ENCODE peak calls at places on chromosomes 5 and 9, in five cellular contexts. I is spleen; Q is aorta; C is gastrocnemius medialis; R is CD8-positive, alpha-beta T cell. P is an unnamed sample.

GRCh38 chr9:95954940-95955339 is 79.4 kb downstream of the ERCC6L2 start:
- DNase-seq in Q (no peak), I (no peak), R (no peak), C (no peak), P (no peak)

GRCh38 chr9:126514037-126514821 is 99.5 kb upstream of the LMX1B start:
- DNase-seq in R (peak; percentile 29), Q (peak; percentile 91), I (peak; percentile 94), C (no peak), P (peak; percentile 67)

GRCh38 chr5:53013857-53014256 is 24.7 kb downstream of the ITGA2 start:
- DNase-seq in C (no peak), Q (no peak), R (no peak), I (no peak), P (no peak)

GRCh38 chr9:17219261-17219660 is 84.4 kb downstream of the CNTLN start:
- DNase-seq in Q (no peak), R (no peak), I (no peak), C (no peak), P (peak; percentile 2)

GRCh38 chr9:128702445-128702948 is at the start of gene PKN3:
- DNase-seq in R (peak; percentile 76), C (peak; percentile 69), I (peak; percentile 95), Q (peak; percentile 98), P (peak; percentile 89)

GRCh38 chr5:123708074-123708806 is 196.3 kb downstream of the CSNK1G3 start:
- DNase-seq in I (no peak), Q (no peak), C (no peak), R (no peak), P (peak; percentile 20)

GRCh38 chr5:39448504-39449128 is 23.8 kb upstream of the DAB2 start:
- DNase-seq in Q (no peak), R (no peak), C (peak; percentile 17), I (no peak), P (no peak)

GRCh38 chr5:102910240-102911226 is 155.4 kb downstream of the PAM start:
- DNase-seq in Q (no peak), C (no peak), I (no peak), R (no peak), P (peak; percentile 15)

GRCh38 chr9:132151118-132151517 is 10.7 kb upstream of the NTNG2 start:
- DNase-seq in Q (no peak), R (no peak), I (no peak), C (no peak), P (no peak)

GRCh38 chr5:33343661-33344327 is 97.0 kb upstream of the TARS1 start:
- DNase-seq in C (no peak), Q (no peak), I (no peak), R (no peak), P (peak; percentile 3)

GRCh38 chr5:115209279-115209678 is 39.6 kb upstream of the TRIM36 start:
- DNase-seq in I (no peak), Q (no peak), R (peak; percentile 1), C (no peak), P (no peak)

GRCh38 chr9:107131108-107131799 is 151.8 kb upstream of the RAD23B start:
- DNase-seq in R (no peak), Q (no peak), I (no peak), C (peak; percentile 69), P (no peak)

GRCh38 chr5:127072861-127073846 is at the start of gene C5orf63:
- DNase-seq in C (peak; percentile 68), R (peak; percentile 45), Q (peak; percentile 87), I (peak; percentile 95), P (peak; percentile 61)

GRCh38 chr5:96885518-96886338 is 9.4 kb downstream of the ERAP2 start:
- DNase-seq in I (no peak), Q (no peak), C (peak; percentile 70), R (no peak), P (no peak)

GRCh38 chr5:103258957-103259704 is 568 bp downstream of the MACIR start:
- DNase-seq in C (peak; percentile 32), Q (peak; percentile 86), I (peak; percentile 94), R (peak; percentile 19), P (peak; percentile 81)

GRCh38 chr5:43193171-43193951 is 1.3 kb downstream of the NIM1K start:
- DNase-seq in I (no peak), Q (no peak), C (no peak), R (no peak), P (peak; percentile 78)

GRCh38 chr5:125269926-125270325 is 523.5 kb upstream of the ZNF608 start:
- DNase-seq in R (no peak), Q (no peak), I (no peak), C (no peak), P (no peak)

GRCh38 chr5:68189613-68190012 is 25.9 kb upstream of the PIK3R1 start:
- DNase-seq in Q (no peak), C (no peak), R (no peak), I (no peak), P (no peak)

GRCh38 chr5:24141046-24141445 is 503.7 kb downstream of the CDH10 start:
- DNase-seq in R (no peak), Q (no peak), C (no peak), I (no peak), P (no peak)

GRCh38 chr5:30846171-30846570 is 347.3 kb upstream of the CDH6 start:
- DNase-seq in R (no peak), Q (no peak), I (no peak), C (no peak), P (no peak)

GRCh38 chr9:99973455-99973854 is 67.0 kb downstream of the STX17 start:
- DNase-seq in Q (no peak), R (no peak), C (no peak), I (no peak), P (no peak)

GRCh38 chr9:99980578-99980977 is 74.1 kb downstream of the STX17 start:
- DNase-seq in Q (no peak), C (no peak), R (no peak), I (no peak), P (no peak)

GRCh38 chr9:99977042-99977792 is 70.8 kb downstream of the STX17 start:
- DNase-seq in Q (no peak), C (no peak), I (no peak), R (no peak), P (no peak)

GRCh38 chr9:99978221-99978620 is 71.8 kb downstream of the STX17 start:
- DNase-seq in Q (no peak), R (no peak), I (no peak), C (no peak), P (no peak)
- H3K4me1 ChIP-seq in Q (no peaks in the 10 kb centered on the region), R (no peaks in the 10 kb centered on the region), I (no peaks in the 10 kb centered on the region), C (peaks cover 8% of the 10 kb centered on the region), P (no peaks in the 10 kb centered on the region)

DNA sequence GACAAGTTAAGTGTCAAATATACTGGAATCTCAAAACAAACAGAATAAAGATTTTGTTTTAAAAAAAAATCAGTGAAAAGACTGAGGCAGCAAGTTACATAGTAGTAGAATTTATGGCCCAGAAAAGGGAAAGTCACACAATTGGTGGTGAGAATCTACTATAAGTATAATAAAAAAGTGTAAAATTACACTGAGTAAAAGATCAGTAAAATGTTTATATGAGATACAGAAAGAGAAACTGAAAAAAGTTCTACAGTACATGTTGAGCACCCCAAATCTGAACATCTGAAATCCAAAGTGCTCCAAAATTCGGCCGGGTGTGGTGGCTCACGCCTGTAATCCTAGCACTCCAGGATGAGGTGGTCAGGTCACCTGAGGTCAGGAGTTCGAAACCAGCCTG is 15.0 kb downstream of the AGTPBP1 start:
- DNase-seq in R (no peak), Q (no peak), I (no peak), C (no peak), P (no peak)
- H3K4me1 ChIP-seq in R (peaks cover 44% of the 10 kb centered on the region), Q (peaks cover 5% of the 10 kb centered on the region), I (peaks cover 64% of the 10 kb centered on the region), C (peaks cover 7% of the 10 kb centered on the region), P (peaks cover 8% of the 10 kb centered on the region)

GRCh38 chr5:74639538-74640449 is 734 bp downstream of the ENC1 start:
- DNase-seq in Q (peak; percentile 84), I (no peak), R (no peak), C (peak; percentile 19), P (no peak)

GRCh38 chr5:74641014-74641777 is 668 bp upstream of the ENC1 start:
- DNase-seq in C (peak; percentile 52), R (no peak), Q (peak; percentile 90), I (peak; percentile 93), P (peak; percentile 93)

GRCh38 chr5:74638776-74639537 is 1.6 kb downstream of the ENC1 start:
- DNase-seq in C (no peak), Q (no peak), I (no peak), R (no peak), P (no peak)

GRCh38 chr5:74641778-74642542 is 1.4 kb upstream of the ENC1 start:
- DNase-seq in R (no peak), I (peak; percentile 86), C (peak; percentile 16), Q (no peak), P (no peak)

DNA sequence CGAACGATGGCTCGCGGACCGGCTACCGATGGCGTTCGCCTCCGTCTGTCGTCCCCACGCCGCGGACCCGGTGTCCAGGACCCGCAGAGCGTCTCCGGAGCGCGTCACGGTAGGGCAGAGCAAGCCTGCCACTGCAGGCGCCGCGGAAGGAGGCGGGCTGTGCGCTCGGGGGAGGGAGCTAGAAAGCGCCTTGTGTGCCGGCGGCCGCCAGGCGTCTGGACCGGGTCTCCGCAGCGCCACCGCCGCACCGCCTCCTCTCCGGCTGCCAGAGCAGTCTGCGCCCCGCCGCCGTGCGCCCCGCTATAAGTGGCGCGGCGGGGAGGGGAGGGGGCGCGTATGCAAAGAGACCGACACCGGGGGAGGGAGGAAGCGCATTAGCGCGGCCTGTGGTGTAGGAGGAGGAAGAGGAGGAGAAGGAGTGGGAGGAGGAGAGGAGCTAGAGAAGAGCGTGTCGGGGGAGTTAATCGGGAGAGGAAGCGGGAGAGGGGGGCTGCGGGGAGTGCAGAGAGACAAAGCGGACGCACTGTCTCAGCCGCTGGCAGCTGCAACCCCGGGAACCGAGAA is at the start of gene ENC1:
- DNase-seq in I (peak; percentile 99), R (peak; percentile 51), C (peak; percentile 67), Q (peak; percentile 95), P (peak; percentile 48)
- H3K4me1 ChIP-seq in I (peaks cover 73% of the 10 kb centered on the region), R (peaks cover 16% of the 10 kb centered on the region), C (peaks cover 28% of the 10 kb centered on the region), Q (no peaks in the 10 kb centered on the region), P (peaks cover 40% of the 10 kb centered on the region)

GRCh38 chr5:172864747-172865146 is 30.7 kb downstream of the ERGIC1 start:
- DNase-seq in Q (no peak), C (peak; percentile 65), R (no peak), I (no peak), P (no peak)

GRCh38 chr5:172868436-172868923 is 34.4 kb downstream of the ERGIC1 start:
- DNase-seq in R (no peak), C (no peak), Q (no peak), I (no peak), P (peak; percentile 91)

GRCh38 chr5:172866802-172867748 is 33.0 kb downstream of the ERGIC1 start:
- DNase-seq in R (no peak), I (peak; percentile 66), Q (peak; percentile 87), C (peak; percentile 99), P (no peak)

GRCh38 chr5:172867761-172868435 is 33.8 kb downstream of the ERGIC1 start:
- DNase-seq in I (peak; percentile 16), Q (no peak), C (no peak), R (no peak), P (no peak)

GRCh38 chr5:172866378-172866777 is 32.3 kb downstream of the ERGIC1 start:
- DNase-seq in C (no peak), I (peak; percentile 47), Q (no peak), R (no peak), P (no peak)
- H3K4me1 ChIP-seq in C (peaks cover 95% of the 10 kb centered on the region), I (peaks cover 94% of the 10 kb centered on the region), Q (peaks cover 4% of the 10 kb centered on the region), R (peaks cover 17% of the 10 kb centered on the region), P (peaks cover 98% of the 10 kb centered on the region)

DNA sequence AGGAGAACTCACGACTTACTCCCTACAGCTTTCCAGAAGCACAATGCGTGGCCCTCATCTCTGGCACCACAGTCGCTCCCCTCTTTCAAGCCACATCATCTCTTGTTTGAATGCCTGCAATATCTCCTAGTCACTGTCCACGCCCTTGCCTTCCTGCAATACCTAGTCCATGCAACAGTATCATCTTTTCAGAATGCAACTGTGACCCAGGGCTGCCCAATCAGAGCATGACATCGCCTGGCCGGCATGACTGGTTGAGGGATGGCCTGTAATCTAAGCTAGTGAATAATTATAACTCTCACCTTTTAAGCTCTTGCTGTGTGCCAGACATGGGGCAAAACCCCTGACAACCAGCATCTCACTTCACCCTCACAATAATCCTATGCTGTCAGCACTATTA is 52.5 kb upstream of the CPEB4 start:
- DNase-seq in I (peak; percentile 81), C (peak; percentile 88), Q (no peak), R (no peak), P (peak; percentile 13)
- H3K4me1 ChIP-seq in I (peaks cover 50% of the 10 kb centered on the region), C (peaks cover 37% of the 10 kb centered on the region), Q (no peaks in the 10 kb centered on the region), R (no peaks in the 10 kb centered on the region), P (peaks cover 5% of the 10 kb centered on the region)

P was measured in A549.